ENCODE peak calls at places on chromosomes 4 and X, in eight cellular contexts. One of them, this sample, is unnamed. For H3K9me3, the result is how much of the 10 kb centered on the place peaks cover.

GRCh38 chr4:15781427-15782095 is 3.4 kb downstream of the CD38 start:
- DNase-seq in MM.1S: peak
- DNase-seq in adipocyte: no peak
- DNase-seq in Karpas-422: no peak
- DNase-seq in fibroblast of lung: no peak
- DNase-seq in neural progenitor cell: no peak
- DNase-seq in GM23248: no peak
- DNase-seq in PC-3: no peak
- DNase-seq in this sample: no peak

GRCh38 chr4:40462326-40462725 is 127.2 kb downstream of the CHRNA9 start:
- DNase-seq in adipocyte: no peak
- DNase-seq in fibroblast of lung: no peak
- DNase-seq in MM.1S: no peak
- DNase-seq in neural progenitor cell: no peak
- DNase-seq in GM23248: no peak
- DNase-seq in PC-3: no peak
- DNase-seq in Karpas-422: no peak
- DNase-seq in this sample: no peak

GRCh38 chr4:100789991-100790390 is 272.2 kb upstream of the EMCN start:
- DNase-seq in GM23248: no peak
- DNase-seq in Karpas-422: no peak
- DNase-seq in neural progenitor cell: no peak
- DNase-seq in adipocyte: no peak
- DNase-seq in MM.1S: no peak
- DNase-seq in PC-3: no peak
- DNase-seq in fibroblast of lung: no peak
- DNase-seq in this sample: no peak

GRCh38 chrX:15790766-15791380 is 589 bp downstream of the ZRSR2 start:
- DNase-seq in fibroblast of lung: peak
- DNase-seq in neural progenitor cell: no peak
- DNase-seq in MM.1S: no peak
- DNase-seq in Karpas-422: no peak
- DNase-seq in PC-3: peak
- DNase-seq in GM23248: peak
- DNase-seq in adipocyte: no peak
- DNase-seq in this sample: no peak

GRCh38 chr4:87025023-87025613 is 90.3 kb downstream of the AFF1 start:
- DNase-seq in fibroblast of lung: no peak
- DNase-seq in GM23248: no peak
- DNase-seq in PC-3: no peak
- DNase-seq in Karpas-422: no peak
- DNase-seq in adipocyte: no peak
- DNase-seq in neural progenitor cell: no peak
- DNase-seq in MM.1S: no peak
- DNase-seq in this sample: no peak

GRCh38 chr4:114318309-114318708 is 280.3 kb upstream of the UGT8 start:
- DNase-seq in MM.1S: no peak
- DNase-seq in GM23248: no peak
- DNase-seq in fibroblast of lung: peak
- DNase-seq in neural progenitor cell: no peak
- DNase-seq in adipocyte: peak
- DNase-seq in PC-3: peak
- DNase-seq in Karpas-422: no peak
- DNase-seq in this sample: no peak

GRCh38 chr4:10115657-10116624 is 658 bp downstream of the WDR1 start:
- DNase-seq in fibroblast of lung: no peak
- DNase-seq in GM23248: peak
- DNase-seq in MM.1S: peak
- DNase-seq in PC-3: peak
- DNase-seq in Karpas-422: peak
- DNase-seq in adipocyte: peak
- DNase-seq in neural progenitor cell: peak
- DNase-seq in this sample: peak

GRCh38 chr4:1400861-1401408 is 5.3 kb downstream of the NKX1-1 start:
- DNase-seq in Karpas-422: no peak
- DNase-seq in neural progenitor cell: no peak
- DNase-seq in adipocyte: no peak
- DNase-seq in fibroblast of lung: no peak
- DNase-seq in MM.1S: no peak
- DNase-seq in GM23248: no peak
- DNase-seq in PC-3: no peak
- DNase-seq in this sample: peak

DNA sequence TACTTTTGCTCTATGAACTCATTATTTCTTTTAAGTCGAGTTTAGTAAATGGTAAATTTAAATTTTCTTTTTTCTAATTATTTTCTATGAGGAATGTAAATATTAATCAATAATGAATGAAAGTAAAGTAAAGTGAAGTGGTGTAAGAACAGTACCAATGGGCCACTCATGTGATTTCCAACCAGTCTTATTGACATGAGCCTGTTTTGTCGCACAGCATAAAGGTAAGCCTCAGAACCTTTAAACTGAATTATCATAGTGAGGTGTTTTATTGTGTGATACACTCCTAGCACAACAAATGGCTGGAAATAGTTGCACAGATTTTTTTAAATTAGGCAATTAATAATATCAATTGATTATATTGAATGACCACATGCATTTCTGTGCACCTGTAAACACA is 1.1 kb downstream of the ADH1C start:
- DNase-seq in PC-3: no peak
- DNase-seq in GM23248: no peak
- DNase-seq in MM.1S: no peak
- DNase-seq in adipocyte: no peak
- DNase-seq in fibroblast of lung: no peak
- DNase-seq in Karpas-422: no peak
- DNase-seq in neural progenitor cell: no peak
- DNase-seq in this sample: no peak
- H3K9ac ChIP-seq in PC-3: no peak
- H3K9ac ChIP-seq in GM23248: no peak
- H3K9ac ChIP-seq in MM.1S: no peak
- H3K9ac ChIP-seq in adipocyte: no peak
- H3K9ac ChIP-seq in fibroblast of lung: no peak
- H3K9ac ChIP-seq in Karpas-422: no peak
- H3K9ac ChIP-seq in neural progenitor cell: no peak
- H3K9ac ChIP-seq in this sample: no peak

GRCh38 chr4:116016201-116016600 is 902.8 kb upstream of the NDST4 start:
- DNase-seq in PC-3: peak
- DNase-seq in MM.1S: peak
- DNase-seq in fibroblast of lung: peak
- DNase-seq in adipocyte: peak
- DNase-seq in neural progenitor cell: no peak
- DNase-seq in GM23248: peak
- DNase-seq in Karpas-422: no peak
- DNase-seq in this sample: no peak
- H3K9me3 ChIP-seq in PC-3: under half
- H3K9me3 ChIP-seq in MM.1S: under half
- H3K9me3 ChIP-seq in fibroblast of lung: under half
- H3K9me3 ChIP-seq in adipocyte: under half
- H3K9me3 ChIP-seq in neural progenitor cell: under half
- H3K9me3 ChIP-seq in GM23248: under half
- H3K9me3 ChIP-seq in Karpas-422: under half
- H3K9me3 ChIP-seq in this sample: half or more

GRCh38 chr4:159206427-159206871 is 103.6 kb downstream of the RAPGEF2 start:
- DNase-seq in PC-3: peak
- DNase-seq in Karpas-422: peak
- DNase-seq in fibroblast of lung: no peak
- DNase-seq in GM23248: no peak
- DNase-seq in MM.1S: peak
- DNase-seq in neural progenitor cell: no peak
- DNase-seq in adipocyte: peak
- DNase-seq in this sample: no peak
- H3K9ac ChIP-seq in PC-3: no peak
- H3K9ac ChIP-seq in Karpas-422: no peak
- H3K9ac ChIP-seq in fibroblast of lung: no peak
- H3K9ac ChIP-seq in GM23248: no peak
- H3K9ac ChIP-seq in MM.1S: no peak
- H3K9ac ChIP-seq in neural progenitor cell: no peak
- H3K9ac ChIP-seq in adipocyte: no peak
- H3K9ac ChIP-seq in this sample: no peak

GRCh38 chr4:18388029-18388428 is 366.5 kb upstream of the LCORL start:
- DNase-seq in neural progenitor cell: no peak
- DNase-seq in Karpas-422: no peak
- DNase-seq in fibroblast of lung: no peak
- DNase-seq in GM23248: no peak
- DNase-seq in MM.1S: no peak
- DNase-seq in PC-3: no peak
- DNase-seq in adipocyte: no peak
- DNase-seq in this sample: no peak
- H3K9me3 ChIP-seq in neural progenitor cell: under half
- H3K9me3 ChIP-seq in Karpas-422: under half
- H3K9me3 ChIP-seq in fibroblast of lung: under half
- H3K9me3 ChIP-seq in GM23248: under half
- H3K9me3 ChIP-seq in MM.1S: under half
- H3K9me3 ChIP-seq in PC-3: under half
- H3K9me3 ChIP-seq in adipocyte: under half
- H3K9me3 ChIP-seq in this sample: under half

GRCh38 chrX:136909706-136910564 is 29.4 kb upstream of the RBMX start:
- DNase-seq in Karpas-422: peak
- DNase-seq in MM.1S: peak
- DNase-seq in fibroblast of lung: peak
- DNase-seq in GM23248: peak
- DNase-seq in PC-3: peak
- DNase-seq in adipocyte: peak
- DNase-seq in neural progenitor cell: peak
- DNase-seq in this sample: peak
- H3K9ac ChIP-seq in Karpas-422: peak
- H3K9ac ChIP-seq in MM.1S: peak
- H3K9ac ChIP-seq in fibroblast of lung: peak
- H3K9ac ChIP-seq in GM23248: peak
- H3K9ac ChIP-seq in PC-3: peak
- H3K9ac ChIP-seq in adipocyte: peak
- H3K9ac ChIP-seq in neural progenitor cell: no peak
- H3K9ac ChIP-seq in this sample: peak

GRCh38 chr4:71862315-71862714 is 78.4 kb upstream of the GC start:
- DNase-seq in Karpas-422: no peak
- DNase-seq in adipocyte: no peak
- DNase-seq in PC-3: no peak
- DNase-seq in GM23248: no peak
- DNase-seq in MM.1S: no peak
- DNase-seq in neural progenitor cell: no peak
- DNase-seq in fibroblast of lung: no peak
- DNase-seq in this sample: no peak
- H3K9me3 ChIP-seq in Karpas-422: under half
- H3K9me3 ChIP-seq in adipocyte: under half
- H3K9me3 ChIP-seq in PC-3: half or more
- H3K9me3 ChIP-seq in GM23248: under half
- H3K9me3 ChIP-seq in MM.1S: under half
- H3K9me3 ChIP-seq in neural progenitor cell: under half
- H3K9me3 ChIP-seq in fibroblast of lung: under half
- H3K9me3 ChIP-seq in this sample: half or more

GRCh38 chrX:72305286-72306084 is at the start of gene CITED1:
- DNase-seq in fibroblast of lung: no peak
- DNase-seq in neural progenitor cell: peak
- DNase-seq in MM.1S: peak
- DNase-seq in PC-3: no peak
- DNase-seq in GM23248: peak
- DNase-seq in Karpas-422: no peak
- DNase-seq in adipocyte: peak
- DNase-seq in this sample: peak

GRCh38 chrX:72306851-72307645 is 1.3 kb upstream of the CITED1 start:
- DNase-seq in Karpas-422: no peak
- DNase-seq in adipocyte: peak
- DNase-seq in GM23248: peak
- DNase-seq in PC-3: peak
- DNase-seq in neural progenitor cell: peak
- DNase-seq in MM.1S: peak
- DNase-seq in fibroblast of lung: peak
- DNase-seq in this sample: peak

GRCh38 chrX:72306085-72306801 is 529 bp upstream of the CITED1 start:
- DNase-seq in neural progenitor cell: peak
- DNase-seq in fibroblast of lung: no peak
- DNase-seq in MM.1S: no peak
- DNase-seq in adipocyte: peak
- DNase-seq in PC-3: peak
- DNase-seq in GM23248: peak
- DNase-seq in Karpas-422: no peak
- DNase-seq in this sample: peak

GRCh38 chrX:72307646-72308051 is 1.9 kb upstream of the CITED1 start:
- DNase-seq in PC-3: no peak
- DNase-seq in Karpas-422: no peak
- DNase-seq in MM.1S: no peak
- DNase-seq in adipocyte: no peak
- DNase-seq in neural progenitor cell: peak
- DNase-seq in fibroblast of lung: no peak
- DNase-seq in GM23248: peak
- DNase-seq in this sample: no peak

GRCh38 chrX:72304877-72305276 is 837 bp downstream of the CITED1 start:
- DNase-seq in fibroblast of lung: no peak
- DNase-seq in PC-3: no peak
- DNase-seq in MM.1S: no peak
- DNase-seq in adipocyte: no peak
- DNase-seq in GM23248: peak
- DNase-seq in Karpas-422: no peak
- DNase-seq in neural progenitor cell: peak
- DNase-seq in this sample: peak
- H3K9ac ChIP-seq in fibroblast of lung: no peak
- H3K9ac ChIP-seq in PC-3: no peak
- H3K9ac ChIP-seq in MM.1S: no peak
- H3K9ac ChIP-seq in adipocyte: no peak
- H3K9ac ChIP-seq in GM23248: no peak
- H3K9ac ChIP-seq in Karpas-422: no peak
- H3K9ac ChIP-seq in neural progenitor cell: no peak
- H3K9ac ChIP-seq in this sample: no peak

This sample was measured in endodermal cell.